ENCODE peak calls at places on chromosomes 6 and 20, in ten cellular contexts. Z is GM12864, W is WTC11, Q is brain microvascular endothelial cell, A is mammary epithelial cell, E is AG10803, J is transverse colon, H is Panc1, Y is RWPE1, G is endothelial cell. B is an unnamed sample.

GRCh38 chr6:133964052-133964451 is 11.0 kb downstream of the TBPL1 start:
- DNase-seq in Z (no peak), W (no peak), Q (peak; percentile 83), A (peak; percentile 58), E (peak; percentile 35), J (no peak), H (no peak), Y (peak; percentile 64), G (no peak), B (no peak)

GRCh38 chr6:166618866-166619761 is 7.9 kb downstream of the RPS6KA2 start:
- DNase-seq in Z (no peak), W (no peak), Q (peak; percentile 95), A (no peak), E (peak; percentile 65), J (no peak), H (no peak), Y (no peak), G (no peak), B (no peak)

GRCh38 chr20:64156886-64157875 is 7.1 kb upstream of the MYT1 start:
- DNase-seq in Z (no peak), W (no peak), Q (no peak), A (no peak), E (no peak), J (no peak), H (no peak), Y (no peak), G (no peak), B (no peak)

GRCh38 chr6:85372188-85372914 is 77.5 kb upstream of the NT5E start:
- DNase-seq in Z (no peak), W (no peak), Q (no peak), A (no peak), E (no peak), J (no peak), H (no peak), Y (no peak), G (no peak), B (no peak)

GRCh38 chr20:10179574-10180298 is 38.9 kb upstream of the SNAP25 start:
- DNase-seq in Z (no peak), W (peak; percentile 47), Q (peak; percentile 20), A (no peak), E (no peak), J (no peak), H (no peak), Y (no peak), G (peak; percentile 8), B (peak; percentile 10)

GRCh38 chr6:127022297-127022696 is 96.2 kb upstream of the RSPO3 start:
- DNase-seq in Z (no peak), W (no peak), Q (no peak), A (no peak), E (peak; percentile 75), J (peak; percentile 39), H (no peak), Y (no peak), G (no peak), B (no peak)

GRCh38 chr6:143692696-143693095 is 14.9 kb downstream of the PHACTR2 start:
- DNase-seq in Z (no peak), W (no peak), Q (no peak), A (no peak), E (no peak), J (no peak), H (no peak), Y (no peak), G (no peak), B (no peak)

GRCh38 chr6:35391240-35391968 is 49.0 kb downstream of the PPARD start:
- DNase-seq in Z (no peak), W (no peak), Q (peak; percentile 89), A (peak; percentile 97), E (peak; percentile 90), J (no peak), H (no peak), Y (peak; percentile 83), G (no peak), B (no peak)

GRCh38 chr20:25290646-25291431 is 43.0 kb downstream of the PYGB start:
- DNase-seq in Z (no peak), W (no peak), Q (no peak), A (no peak), E (no peak), J (no peak), H (no peak), Y (no peak), G (no peak), B (no peak)

GRCh38 chr20:57330998-57331397 is 1.4 kb downstream of the SPO11 start:
- DNase-seq in Z (no peak), W (no peak), Q (no peak), A (no peak), E (peak; percentile 43), J (no peak), H (no peak), Y (no peak), G (no peak), B (no peak)

GRCh38 chr6:81834141-81834621 is 81.7 kb upstream of the TENT5A start:
- DNase-seq in Z (no peak), W (no peak), Q (peak; percentile 77), A (no peak), E (peak; percentile 92), J (peak; percentile 35), H (no peak), Y (no peak), G (no peak), B (no peak)

GRCh38 chr6:117932676-117933075 is 25.6 kb downstream of the SLC35F1 start:
- DNase-seq in Z (no peak), W (no peak), Q (no peak), A (no peak), E (no peak), J (no peak), H (no peak), Y (no peak), G (no peak), B (no peak)

GRCh38 chr6:117933471-117933870 is 26.4 kb downstream of the SLC35F1 start:
- DNase-seq in Z (no peak), W (no peak), Q (no peak), A (no peak), E (no peak), J (no peak), H (no peak), Y (no peak), G (no peak), B (no peak)

DNA sequence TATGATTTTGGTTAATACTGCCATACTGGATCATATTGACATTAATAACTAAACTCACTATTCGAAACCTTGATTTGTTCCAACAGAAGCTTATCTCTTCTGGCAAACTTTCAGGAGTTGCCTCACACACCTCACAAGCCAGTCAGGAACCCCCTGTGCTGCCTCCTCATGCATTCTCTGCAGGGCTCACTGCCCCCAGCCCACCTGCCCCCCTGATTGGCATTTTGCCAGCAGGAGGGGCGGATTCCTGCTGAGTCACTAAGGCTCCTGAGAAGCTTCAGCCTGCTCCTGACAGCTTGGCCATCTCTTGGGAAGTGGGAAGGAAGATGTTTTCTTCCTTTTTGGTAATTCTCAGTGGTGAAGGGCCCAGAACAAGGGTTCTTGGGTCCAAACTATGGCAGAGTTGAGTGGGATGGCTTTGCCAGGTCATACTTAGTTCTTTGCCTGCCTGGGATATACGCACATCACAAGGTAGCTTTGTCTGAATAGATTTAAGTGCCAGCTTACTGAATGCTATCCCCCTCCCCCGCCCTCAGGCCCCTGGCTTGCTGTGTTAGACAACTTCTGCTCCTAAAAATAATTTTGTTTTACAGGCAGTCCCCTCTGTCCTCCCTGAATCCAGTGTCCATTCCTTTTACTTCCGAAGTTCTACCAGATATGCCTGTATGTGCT is 31.4 kb downstream of the SLC35F1 start:
- DNase-seq in Z (no peak), W (peak; percentile 38), Q (no peak), A (no peak), E (no peak), J (no peak), H (no peak), Y (no peak), G (no peak), B (no peak)
- TF ChIP-seq CTCF in Z (no peak), W (no peak), Q (no peak), A (no peak), E (no peak), J (no peak), H (no peak), Y (no peak), G (no peak), B (no peak)

DNA sequence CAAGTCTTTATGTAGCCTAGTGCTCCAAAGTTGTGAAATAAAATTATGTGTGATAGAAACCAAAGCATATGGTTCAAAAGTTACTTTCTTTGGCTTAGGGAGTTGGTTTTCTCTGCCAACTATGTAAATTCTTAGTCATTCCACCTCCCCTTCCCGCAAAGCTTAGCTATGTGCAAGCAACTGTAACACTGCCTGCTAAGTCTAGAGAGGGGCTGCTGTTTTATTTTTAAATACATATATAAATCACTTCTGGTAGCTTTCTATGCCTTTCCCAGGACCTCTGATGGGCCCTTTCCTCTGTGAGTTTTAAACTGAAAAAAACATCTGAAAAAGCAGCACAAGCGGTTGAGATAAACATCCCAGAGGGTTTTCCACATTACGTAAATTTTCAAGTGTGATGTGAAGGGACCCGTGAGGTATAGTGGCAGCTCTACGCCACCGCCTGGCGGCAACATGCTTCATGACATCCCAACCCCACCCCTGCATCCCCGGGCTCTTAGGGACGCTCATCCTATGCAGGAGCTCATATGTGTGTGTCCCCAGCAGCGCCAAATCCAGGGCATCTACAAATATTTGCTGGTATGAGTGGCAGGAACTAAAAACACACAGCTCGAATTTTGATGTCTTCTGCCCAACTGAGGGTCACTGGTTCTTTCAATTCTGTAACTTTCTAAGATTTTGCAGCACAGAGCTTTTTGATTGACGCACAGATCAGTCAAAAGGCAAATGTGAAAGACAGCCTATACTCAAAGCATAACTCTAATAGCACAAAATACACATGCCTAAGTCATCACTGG is 12.8 kb downstream of the SAYSD1 start:
- DNase-seq in Z (no peak), W (peak; percentile 79), Q (peak; percentile 40), A (peak; percentile 20), E (peak; percentile 72), J (no peak), H (no peak), Y (no peak), G (peak; percentile 70), B (peak; percentile 66)
- TF ChIP-seq CTCF in Z (peak; percentile 84), W (peak; percentile 60), Q (peak; percentile 68), A (peak; percentile 39), E (peak; percentile 24), J (peak; percentile 12), H (peak; percentile 72), Y (no peak), G (peak; percentile 70), B (peak; percentile 67)

GRCh38 chr20:46549188-46549967 is 1.1 kb downstream of the OCSTAMP start:
- DNase-seq in Z (no peak), W (no peak), Q (no peak), A (no peak), E (no peak), J (no peak), H (no peak), Y (no peak), G (no peak), B (no peak)
- TF ChIP-seq CTCF in Z (peak; percentile 30), W (no peak), Q (no peak), A (no peak), E (no peak), J (no peak), H (no peak), Y (no peak), G (no peak), B (no peak)

GRCh38 chr6:8539446-8539845 is 104.1 kb upstream of the SLC35B3 start:
- DNase-seq in Z (no peak), W (no peak), Q (no peak), A (peak; percentile 33), E (peak; percentile 2), J (no peak), H (no peak), Y (peak; percentile 16), G (no peak), B (no peak)
- TF ChIP-seq CTCF in Z (peak; percentile 25), W (no peak), Q (no peak), A (peak; percentile 24), E (peak; percentile 25), J (no peak), H (peak; percentile 20), Y (peak; percentile 40), G (no peak), B (peak; percentile 8)

GRCh38 chr20:50596694-50597021 is 86.5 kb downstream of the PTPN1 start:
- DNase-seq in Z (no peak), W (no peak), Q (no peak), A (no peak), E (no peak), J (no peak), H (no peak), Y (no peak), G (no peak), B (no peak)
- TF ChIP-seq CTCF in Z (no peak), W (no peak), Q (no peak), A (no peak), E (no peak), J (no peak), H (no peak), Y (no peak), G (no peak), B (no peak)